ENCODE peak calls at places on chromosomes 6 and 20, in four cellular contexts. B is A549, E is HepG2, I is K562. J is an unnamed sample.

GRCh38 chr6:136326038-136326561 is 36.5 kb upstream of the BCLAF1 start:
- DNase-seq in E (peak; percentile 18), B (no peak), I (peak; percentile 44), J (no peak)

GRCh38 chr20:3911956-3912355 is 22.8 kb downstream of the PANK2 start:
- DNase-seq in E (no peak), I (peak; percentile 73), B (no peak), J (no peak)

GRCh38 chr20:58741384-58741783 is 48.8 kb downstream of the NPEPL1 start:
- DNase-seq in E (no peak), B (no peak), I (no peak), J (no peak)

GRCh38 chr6:24761193-24761835 is 13.4 kb upstream of the GMNN start:
- DNase-seq in E (no peak), B (no peak), I (peak; percentile 73), J (peak; percentile 52)

GRCh38 chr6:56370127-56370540 is 122.8 kb upstream of the COL21A1 start:
- DNase-seq in E (peak; percentile 87), B (peak; percentile 23), I (peak; percentile 34), J (peak; percentile 59)

GRCh38 chr6:158803733-158804143 is 15.4 kb downstream of the EZR start:
- DNase-seq in B (no peak), E (no peak), I (no peak), J (no peak)

GRCh38 chr20:13610205-13610604 is 28.5 kb downstream of the TASP1 start:
- DNase-seq in I (peak; percentile 16), B (no peak), E (peak; percentile 41), J (peak; percentile 47)

GRCh38 chr20:34875657-34876160 is 703 bp upstream of the ACSS2 start:
- DNase-seq in B (no peak), I (no peak), E (no peak), J (no peak)

GRCh38 chr6:79710127-79710526 is 79.0 kb downstream of the SH3BGRL2 start:
- DNase-seq in I (no peak), E (no peak), B (no peak), J (no peak)

GRCh38 chr6:56193846-56194245 is 53.5 kb downstream of the COL21A1 start:
- DNase-seq in B (no peak), I (no peak), E (no peak), J (no peak)

DNA sequence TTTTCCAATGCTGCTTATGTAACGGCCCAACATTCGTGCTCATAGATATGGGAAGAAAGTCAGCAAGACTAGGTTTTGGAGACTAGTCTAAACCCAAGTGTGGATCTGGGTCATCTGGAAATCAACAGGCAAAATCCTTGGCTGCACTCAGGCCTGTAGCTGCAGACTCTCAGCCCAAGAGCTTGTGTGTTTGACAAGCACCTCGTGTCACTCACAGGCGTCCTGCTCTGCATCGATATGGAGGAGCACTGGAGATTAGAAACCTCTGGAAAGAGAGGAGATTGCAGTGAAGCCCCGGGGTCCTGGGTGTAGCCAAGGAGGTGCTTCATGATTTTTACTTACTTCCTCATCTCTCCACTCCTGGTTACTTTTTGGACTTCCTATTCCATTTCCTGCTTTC is 296.0 kb downstream of the QKI start:
- DNase-seq in E (no peak), I (peak; percentile 66), B (no peak), J (no peak)
- TF ChIP-seq HMGXB4 in E (no peak), I (no peak), B (no peak), J (no peak)

GRCh38 chr20:38108438-38109024 is 56.5 kb downstream of the TGM2 start:
- DNase-seq in E (no peak), B (no peak), I (no peak), J (no peak)
- TF ChIP-seq USF2 in E (no peak), B (no peak), I (no peak), J (no peak)

GRCh38 chr6:124854338-124854922 is 107.8 kb upstream of the RNF217 start:
- DNase-seq in B (no peak), I (no peak), E (no peak), J (no peak)
- TF ChIP-seq CTCF in B (peak; percentile 21), I (no peak), E (no peak), J (no peak)

DNA sequence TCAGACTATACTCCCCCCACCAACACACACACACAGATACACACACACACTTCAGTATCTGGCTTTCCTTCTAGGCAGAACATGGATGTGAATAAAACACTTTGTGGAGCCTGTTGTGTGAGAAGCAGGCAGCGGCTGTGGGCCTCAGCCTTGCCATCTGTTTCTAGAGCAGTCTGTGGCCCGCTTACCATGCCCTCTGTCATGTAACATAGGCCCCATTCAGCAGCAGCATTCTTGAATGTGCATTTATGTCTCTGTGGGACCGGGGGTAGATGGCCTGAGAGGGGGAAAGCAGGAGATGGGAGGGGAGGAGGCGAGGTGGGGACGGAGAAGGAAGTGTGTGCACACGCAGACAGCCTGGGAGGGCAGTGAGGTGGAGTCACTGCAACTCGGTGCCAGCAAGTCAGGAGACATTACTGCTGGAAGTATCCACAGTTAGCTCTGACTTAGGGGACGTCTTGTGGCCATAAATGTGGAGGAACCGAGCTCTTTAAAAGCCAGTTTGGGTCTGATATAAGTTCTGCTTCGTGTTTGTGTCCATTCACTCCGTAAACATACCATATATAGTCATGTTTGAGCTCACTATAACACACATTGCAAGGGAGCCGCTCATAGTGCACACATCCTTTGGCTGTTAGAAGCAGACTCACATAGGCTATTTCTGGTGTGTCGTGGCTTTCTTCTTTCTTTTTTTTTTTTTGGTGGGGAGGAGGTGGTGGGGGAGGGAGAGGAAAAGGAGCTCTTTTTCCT is 38.5 kb downstream of the RREB1 start:
- DNase-seq in E (peak; percentile 84), B (no peak), I (peak; percentile 70), J (no peak)
- TF ChIP-seq HMGXB4 in E (no peak), B (no peak), I (no peak), J (no peak)

GRCh38 chr20:54397292-54398155 is 77.9 kb upstream of the DOK5 start:
- DNase-seq in I (no peak), E (no peak), B (no peak), J (no peak)
- TF ChIP-seq USF2 in I (no peak), E (no peak), B (no peak), J (no peak)

GRCh38 chr6:154370545-154370944 is 13.9 kb upstream of the IPCEF1 start:
- DNase-seq in I (peak; percentile 41), E (peak; percentile 25), B (no peak), J (no peak)
- TF ChIP-seq CTCF in I (peak; percentile 59), E (peak; percentile 67), B (peak; percentile 25), J (no peak)

GRCh38 chr6:65448806-65449397 is 258.1 kb downstream of the EYS start:
- DNase-seq in E (no peak), I (no peak), B (no peak), J (no peak)
- TF ChIP-seq HMGXB4 in E (no peak), I (no peak), B (no peak), J (no peak)

GRCh38 chr6:82143041-82143481 is 104.5 kb downstream of the IBTK start:
- DNase-seq in I (no peak), E (no peak), B (no peak), J (no peak)

GRCh38 chr6:82144852-82145332 is 102.7 kb downstream of the IBTK start:
- DNase-seq in E (peak; percentile 56), B (peak; percentile 30), I (peak; percentile 4), J (no peak)

GRCh38 chr6:82144007-82144851 is 103.3 kb downstream of the IBTK start:
- DNase-seq in E (peak; percentile 67), B (peak; percentile 47), I (peak; percentile 6), J (no peak)

GRCh38 chr6:82142524-82142923 is 105.0 kb downstream of the IBTK start:
- DNase-seq in E (no peak), B (no peak), I (no peak), J (no peak)

DNA sequence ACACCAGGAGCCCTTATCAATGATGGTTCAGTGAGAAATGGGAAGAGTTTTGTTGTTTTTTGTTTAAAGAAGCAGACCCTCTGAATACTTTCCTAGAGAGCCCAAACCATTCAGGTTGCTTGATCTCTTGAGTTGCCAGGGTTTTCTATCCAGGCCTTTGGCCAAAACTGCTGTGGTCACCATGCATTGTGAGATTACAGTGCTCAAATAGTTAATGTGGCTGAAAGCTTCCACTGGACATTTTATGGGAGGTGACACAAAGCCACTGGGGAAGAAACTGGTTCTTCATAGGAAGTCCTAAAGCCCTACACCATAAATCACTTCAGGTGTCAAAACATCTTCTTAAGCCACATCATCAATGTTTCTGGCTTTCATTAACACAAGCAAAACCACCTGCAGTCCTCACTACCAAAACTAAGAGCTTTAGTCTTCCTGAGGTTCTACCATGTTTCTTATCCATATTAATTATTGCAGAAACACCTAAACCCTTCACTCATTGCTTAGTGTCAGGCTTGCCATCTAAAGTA is 101.6 kb downstream of the IBTK start:
- DNase-seq in I (no peak), B (no peak), E (no peak), J (no peak)
- TF ChIP-seq USF2 in I (no peak), B (no peak), E (no peak), J (no peak)

J was measured in WTC11.